ENCODE peak calls at places on chromosomes 3 and 15, in six cellular contexts. S is fibroblast of pulmonary artery; J is kidney epithelial cell; F is pancreas; X is CD8-positive, alpha-beta T cell; A is K562. T is an unnamed sample.

GRCh38 chr3:168952551-168952950 is 711.0 kb downstream of the MECOM start:
- DNase-seq in S (peak), J (no peak), F (no peak), X (no peak), A (no peak), T (peak)

GRCh38 chr15:87604857-87605446 is 651.6 kb downstream of the NTRK3 start:
- DNase-seq in S (peak), J (no peak), F (no peak), X (no peak), A (peak), T (peak)

GRCh38 chr3:194261581-194262063 is 89.5 kb downstream of the CPN2 start:
- DNase-seq in S (no peak), J (no peak), F (no peak), X (no peak), A (no peak), T (no peak)

GRCh38 chr3:69205385-69205784 is 83.0 kb upstream of the LMOD3 start:
- DNase-seq in S (no peak), J (no peak), F (no peak), X (no peak), A (no peak), T (no peak)

GRCh38 chr15:67397139-67397538 is 123.8 kb upstream of the C15orf61 start:
- DNase-seq in S (no peak), J (no peak), F (no peak), X (no peak), A (no peak), T (no peak)

GRCh38 chr3:54599741-54600140 is 328.1 kb downstream of the LRTM1 start:
- DNase-seq in S (no peak), J (no peak), F (peak), X (no peak), A (no peak), T (no peak)

GRCh38 chr15:49847937-49848823 is 227.3 kb downstream of the DTWD1 start:
- DNase-seq in S (peak), J (peak), F (no peak), X (no peak), A (no peak), T (peak)

GRCh38 chr3:190101320-190102117 is 19.2 kb downstream of the P3H2 start:
- DNase-seq in S (peak), J (no peak), F (no peak), X (no peak), A (no peak), T (peak)

GRCh38 chr3:66402596-66403267 is 98.1 kb downstream of the LRIG1 start:
- DNase-seq in S (no peak), J (no peak), F (no peak), X (no peak), A (no peak), T (no peak)

GRCh38 chr3:155252535-155252934 is 40.9 kb downstream of the STRIT1 start:
- DNase-seq in S (peak), J (no peak), F (no peak), X (no peak), A (no peak), T (peak)

GRCh38 chr15:49881866-49882265 is 237.2 kb downstream of the ATP8B4 start:
- DNase-seq in S (no peak), J (no peak), F (no peak), X (no peak), A (no peak), T (no peak)

GRCh38 chr3:32454731-32455608 is 47.7 kb downstream of the CMTM6 start:
- DNase-seq in S (no peak), J (no peak), F (no peak), X (peak), A (no peak), T (no peak)

GRCh38 chr3:51967384-51968174 is at the start of gene PCBP4:
- DNase-seq in S (peak), J (no peak), F (peak), X (peak), A (peak), T (no peak)

GRCh38 chr3:141275973-141276372 is 44.3 kb downstream of the PXYLP1 start:
- DNase-seq in S (peak), J (no peak), F (no peak), X (no peak), A (no peak), T (peak)

GRCh38 chr15:37076543-37076942 is 23.8 kb downstream of the MEIS2 start:
- DNase-seq in S (no peak), J (no peak), F (no peak), X (no peak), A (no peak), T (peak)

GRCh38 chr3:171967137-171967783 is 72.1 kb upstream of the FNDC3B start:
- DNase-seq in S (peak), J (no peak), F (no peak), X (no peak), A (peak), T (peak)

GRCh38 chr3:54882114-54882833 is 45.6 kb downstream of the LRTM1 start:
- DNase-seq in S (peak), J (peak), F (no peak), X (no peak), A (no peak), T (peak)

GRCh38 chr3:177852001-177852400 is 654.7 kb upstream of the TBL1XR1 start:
- DNase-seq in S (peak), J (no peak), F (no peak), X (no peak), A (no peak), T (peak)

GRCh38 chr15:52179278-52180195 is 11.7 kb downstream of the GNB5 start:
- DNase-seq in S (peak), J (peak), F (peak), X (peak), A (peak), T (peak)

GRCh38 chr3:130093741-130094391 is 12.2 kb downstream of the ALG1L2 start:
- DNase-seq in S (no peak), J (no peak), F (no peak), X (no peak), A (peak), T (no peak)

GRCh38 chr3:102686792-102687191 is 252.0 kb downstream of the ZPLD1 start:
- DNase-seq in S (no peak), J (no peak), F (no peak), X (no peak), A (no peak), T (no peak)

GRCh38 chr15:101296418-101297405 is 1.7 kb upstream of the SNRPA1 start:
- DNase-seq in S (peak), J (no peak), F (no peak), X (no peak), A (no peak), T (no peak)

GRCh38 chr3:194631696-194632095 is 1.5 kb downstream of the TMEM44 start:
- DNase-seq in S (no peak), J (no peak), F (no peak), X (no peak), A (no peak), T (no peak)

GRCh38 chr15:59298255-59298856 is 74.3 kb downstream of the MYO1E start:
- DNase-seq in S (no peak), J (peak), F (no peak), X (no peak), A (no peak), T (no peak)

GRCh38 chr3:139292933-139293664 is 50.7 kb upstream of the MRPS22 start:
- DNase-seq in S (no peak), J (no peak), F (no peak), X (no peak), A (no peak), T (no peak)

GRCh38 chr3:173399001-173399400 is 1.5 kb downstream of the NLGN1 start:
- DNase-seq in S (no peak), J (no peak), F (no peak), X (no peak), A (no peak), T (no peak)

GRCh38 chr3:173397161-173398110 is at the start of gene NLGN1:
- DNase-seq in S (peak), J (no peak), F (peak), X (no peak), A (no peak), T (peak)

GRCh38 chr3:173396191-173397041 is 1.1 kb upstream of the NLGN1 start:
- DNase-seq in S (peak), J (no peak), F (no peak), X (no peak), A (no peak), T (peak)

GRCh38 chr3:173395412-173396181 is 1.9 kb upstream of the NLGN1 start:
- DNase-seq in S (peak), J (no peak), F (peak), X (peak), A (peak), T (peak)

DNA sequence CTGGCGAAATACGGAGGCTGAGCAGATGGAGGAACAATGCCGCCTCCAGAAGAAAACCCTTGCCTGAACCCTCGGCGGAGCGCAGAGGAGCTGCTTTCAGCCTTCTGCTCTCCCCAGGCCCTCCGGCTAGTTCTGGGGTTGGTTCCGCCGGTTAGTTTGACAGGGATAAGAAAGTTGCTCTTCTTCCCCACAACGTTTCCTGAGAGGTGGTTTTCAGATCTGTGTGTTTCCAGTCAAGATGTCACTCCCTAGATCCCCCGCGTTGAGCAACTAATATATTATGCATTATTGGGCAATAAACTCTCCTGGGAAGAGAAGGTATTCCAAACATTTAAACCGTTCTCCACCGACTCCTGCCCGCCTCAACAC is 551 bp downstream of the NLGN1 start:
- DNase-seq in S (peak), J (no peak), F (no peak), X (no peak), A (no peak), T (peak)
- H3K4me3 ChIP-seq in S (peak), J (peak), F (peak), X (no peak), A (no peak), T (peak)

DNA sequence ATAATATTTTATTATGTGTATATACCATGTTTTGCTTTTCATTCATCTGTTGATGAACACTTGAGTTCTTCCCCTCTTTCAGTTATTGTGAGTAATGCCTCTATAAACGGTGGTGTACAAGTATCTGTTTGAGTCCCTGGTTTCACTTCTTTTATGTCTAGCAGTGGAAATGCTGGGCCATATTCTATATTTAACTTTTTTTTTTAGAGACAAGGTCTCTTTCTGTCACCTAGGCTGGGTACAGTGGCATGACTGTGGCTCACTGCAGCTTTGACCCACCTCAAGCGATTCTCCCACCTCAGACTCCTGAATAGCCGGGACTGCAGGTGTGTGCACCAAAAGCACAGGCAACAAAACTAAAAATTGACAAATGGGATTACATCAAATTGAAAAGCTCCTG is 19.9 kb downstream of the GOLM2 start:
- DNase-seq in S (no peak), J (no peak), F (no peak), X (no peak), A (no peak), T (no peak)
- TF ChIP-seq CTCF in S (no peak), J (no peak), F (no peak), X (no peak), A (no peak), T (no peak)

GRCh38 chr3:18988619-18989229 is 159.6 kb upstream of the KCNH8 start:
- DNase-seq in S (peak), J (no peak), F (no peak), X (no peak), A (no peak), T (peak)
- H3K4me3 ChIP-seq in S (no peak), J (no peak), F (no peak), X (no peak), A (no peak), T (no peak)

GRCh38 chr15:90603893-90604292 is 74.2 kb downstream of the CRTC3 start:
- DNase-seq in S (peak), J (no peak), F (no peak), X (peak), A (no peak), T (peak)
- TF ChIP-seq CTCF in S (peak), J (peak), F (no peak), X (peak), A (peak), T (peak)

DNA sequence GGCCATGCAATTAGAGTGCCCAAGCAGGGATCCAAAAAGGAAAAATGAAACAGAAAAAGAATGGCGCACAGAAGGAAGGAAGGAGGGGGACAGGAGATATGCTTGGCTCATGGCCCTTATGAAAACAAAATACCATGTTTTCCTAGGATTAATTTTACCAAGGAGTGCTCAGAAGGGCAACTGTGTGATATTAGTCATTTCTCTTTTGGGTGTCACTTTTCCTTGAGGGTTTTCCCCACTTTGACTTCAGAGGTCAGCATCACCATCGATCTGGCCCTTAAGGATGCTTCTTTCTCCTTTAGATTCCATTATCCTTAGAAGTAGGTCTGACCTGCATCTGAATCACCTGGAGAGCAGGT is 1.4 kb downstream of the PARP14 start:
- DNase-seq in S (no peak), J (no peak), F (no peak), X (no peak), A (no peak), T (no peak)
- H3K4me3 ChIP-seq in S (peak), J (no peak), F (peak), X (peak), A (peak), T (peak)

GRCh38 chr15:83993591-83993990 is 242.0 kb upstream of the GOLGA6L4 start:
- DNase-seq in S (peak), J (no peak), F (no peak), X (no peak), A (no peak), T (peak)
- TF ChIP-seq CTCF in S (peak), J (no peak), F (no peak), X (no peak), A (no peak), T (no peak)

GRCh38 chr3:70981252-70981933 is 602.1 kb downstream of the FOXP1 start:
- DNase-seq in S (no peak), J (no peak), F (no peak), X (no peak), A (no peak), T (no peak)

GRCh38 chr3:70982274-70982673 is 601.3 kb downstream of the FOXP1 start:
- DNase-seq in S (peak), J (no peak), F (no peak), X (no peak), A (no peak), T (peak)

GRCh38 chr3:70980646-70981031 is 602.9 kb downstream of the FOXP1 start:
- DNase-seq in S (no peak), J (no peak), F (no peak), X (no peak), A (no peak), T (no peak)

GRCh38 chr3:70984756-70985155 is 598.8 kb downstream of the FOXP1 start:
- DNase-seq in S (no peak), J (no peak), F (no peak), X (no peak), A (no peak), T (no peak)

DNA sequence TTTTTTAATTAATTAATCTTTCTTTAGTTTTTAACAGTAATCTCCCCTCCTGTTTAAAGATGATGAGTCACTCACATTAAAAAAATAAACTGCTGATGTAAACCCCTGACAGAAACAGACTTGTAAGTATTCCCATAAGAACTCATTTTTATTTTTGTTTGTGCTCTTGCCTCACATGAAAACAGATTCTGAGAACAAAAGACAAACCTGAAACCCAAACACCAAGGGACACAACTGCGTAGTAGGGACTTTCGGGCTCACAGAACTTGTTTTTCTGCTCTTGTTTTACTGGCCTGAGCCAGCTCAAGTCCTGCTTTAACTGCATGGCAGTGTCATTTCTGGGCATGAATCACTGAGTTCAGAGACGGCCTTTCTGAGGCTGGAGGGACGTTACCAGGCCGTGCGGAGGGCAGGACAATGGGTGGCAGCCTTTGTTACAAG is 600.8 kb downstream of the FOXP1 start:
- DNase-seq in S (peak), J (peak), F (no peak), X (no peak), A (no peak), T (peak)
- H3K4me3 ChIP-seq in S (peak), J (no peak), F (no peak), X (no peak), A (no peak), T (no peak)

GRCh38 chr3:46497556-46498265 is at the start of gene RTP3:
- DNase-seq in S (no peak), J (no peak), F (no peak), X (no peak), A (no peak), T (no peak)

GRCh38 chr3:46495901-46496456 is 1.8 kb upstream of the RTP3 start:
- DNase-seq in S (peak), J (no peak), F (no peak), X (no peak), A (no peak), T (peak)

GRCh38 chr3:46498916-46499519 is 1.2 kb downstream of the RTP3 start:
- DNase-seq in S (no peak), J (no peak), F (no peak), X (no peak), A (peak), T (no peak)

GRCh38 chr3:46500631-46501377 is 3.0 kb downstream of the RTP3 start:
- DNase-seq in S (peak), J (no peak), F (no peak), X (no peak), A (no peak), T (peak)

DNA sequence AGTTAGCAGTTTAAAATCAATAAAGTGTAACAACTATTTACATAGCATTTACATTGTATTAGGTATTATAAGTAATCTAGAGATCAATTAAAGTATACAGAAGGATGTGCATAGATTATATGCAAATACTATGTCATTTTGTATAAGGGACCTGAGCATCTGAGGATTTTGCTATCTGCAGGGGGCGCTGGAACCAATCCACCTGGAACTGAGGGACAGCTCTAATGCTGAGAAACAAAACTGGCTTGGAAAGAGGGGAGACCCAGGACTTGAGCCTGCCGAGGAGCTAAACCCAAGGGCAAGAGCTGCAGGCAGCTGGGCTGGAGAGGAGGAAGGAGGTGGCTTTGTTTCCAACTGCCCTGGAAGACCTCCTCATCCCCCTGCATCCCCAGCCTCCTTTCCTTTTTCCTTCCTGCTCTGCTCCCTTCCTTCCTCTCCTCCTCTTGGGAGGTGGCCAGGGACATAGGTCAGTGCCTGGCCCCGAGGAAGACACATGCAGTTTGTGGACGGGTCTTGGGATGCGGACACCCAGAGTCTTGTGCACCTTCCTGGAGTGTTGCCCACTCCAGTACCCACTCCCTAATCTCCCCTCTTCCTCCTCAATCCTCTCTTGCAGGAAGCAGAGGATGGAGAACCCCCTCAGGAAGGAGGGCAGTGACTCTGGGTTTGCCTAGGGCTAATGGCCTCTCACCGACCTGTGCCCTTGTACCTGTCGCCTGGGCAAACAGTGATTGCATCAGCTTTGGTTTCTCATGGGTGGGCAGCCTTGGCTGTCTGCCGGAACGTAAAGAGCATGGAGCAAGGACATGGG is 826 bp upstream of the RTP3 start:
- DNase-seq in S (peak), J (no peak), F (no peak), X (peak), A (peak), T (no peak)
- TF ChIP-seq CTCF in S (peak), J (peak), F (no peak), X (peak), A (peak), T (peak)

GRCh38 chr3:14717307-14717706 is 42.4 kb downstream of the C3orf20 start:
- DNase-seq in S (no peak), J (no peak), F (no peak), X (no peak), A (no peak), T (no peak)

GRCh38 chr3:14716593-14716992 is 41.7 kb downstream of the C3orf20 start:
- DNase-seq in S (no peak), J (no peak), F (no peak), X (no peak), A (no peak), T (peak)

GRCh38 chr3:14719006-14719405 is 44.1 kb downstream of the C3orf20 start:
- DNase-seq in S (peak), J (no peak), F (no peak), X (no peak), A (no peak), T (peak)

GRCh38 chr3:14721126-14721864 is 46.4 kb downstream of the C3orf20 start:
- DNase-seq in S (no peak), J (no peak), F (no peak), X (no peak), A (no peak), T (no peak)

GRCh38 chr3:14718539-14718938 is 43.6 kb downstream of the C3orf20 start:
- DNase-seq in S (no peak), J (no peak), F (no peak), X (no peak), A (no peak), T (no peak)
- H3K4me3 ChIP-seq in S (no peak), J (no peak), F (no peak), X (no peak), A (no peak), T (no peak)

T was measured in fibroblast of the aortic adventitia.